ENCODE peak calls at places on chromosome 22, in six cellular contexts. N is epithelial cell of proximal tubule; L is stimulated activated CD4-positive, alpha-beta T cell treated with anti-CD3 and anti-CD28 coated beads, Interleukin-4, amount 100 ng/mL, for 4 hours; A is dorsolateral prefrontal cortex; S is A549; Y is skeletal muscle cell. U is an unnamed sample.

GRCh38 chr22:26245001-26245400 is 75.7 kb downstream of the SEZ6L start:
- DNase-seq in S (no peak), A (no peak), Y (no peak), L (no peak), N (no peak), U (no peak)

GRCh38 chr22:42862045-42862734 is 5.1 kb upstream of the ARFGAP3 start:
- DNase-seq in L (no peak), A (no peak), N (no peak), Y (peak), S (peak), U (no peak)

GRCh38 chr22:37020192-37020479 is 594 bp downstream of the MPST start:
- DNase-seq in Y (no peak), L (no peak), A (no peak), N (no peak), S (peak), U (peak)

GRCh38 chr22:21012446-21013407 is 2.2 kb upstream of the P2RX6 start:
- DNase-seq in N (no peak), Y (no peak), A (no peak), L (no peak), S (no peak), U (no peak)

GRCh38 chr22:32720924-32721323 is 80.6 kb upstream of the TIMP3 start:
- DNase-seq in S (no peak), A (no peak), L (no peak), Y (peak), N (no peak), U (no peak)

GRCh38 chr22:24180316-24181087 is 785 bp upstream of the SUSD2 start:
- DNase-seq in N (no peak), A (no peak), S (no peak), L (no peak), Y (no peak), U (no peak)

GRCh38 chr22:37802310-37803194 is 5.2 kb upstream of the GCAT start:
- DNase-seq in L (no peak), N (no peak), A (peak), Y (no peak), S (peak), U (peak)

GRCh38 chr22:36331306-36331911 is 56.4 kb downstream of the MYH9 start:
- DNase-seq in A (peak), S (peak), Y (peak), L (peak), N (peak), U (peak)

GRCh38 chr22:17283423-17283822 is 64.2 kb upstream of the ADA2 start:
- DNase-seq in L (no peak), A (no peak), N (no peak), S (no peak), Y (no peak), U (peak)

GRCh38 chr22:35413624-35414023 is 13.7 kb downstream of the MCM5 start:
- DNase-seq in Y (no peak), N (no peak), L (no peak), S (no peak), A (no peak), U (no peak)

GRCh38 chr22:29343313-29343805 is 27.9 kb upstream of the RASL10A start:
- DNase-seq in S (no peak), N (no peak), L (no peak), Y (no peak), A (peak), U (peak)

GRCh38 chr22:32788884-32789624 is 12.5 kb upstream of the TIMP3 start:
- DNase-seq in S (no peak), L (no peak), Y (no peak), N (no peak), A (no peak), U (no peak)

GRCh38 chr22:37623075-37624016 is 14.7 kb downstream of the GGA1 start:
- DNase-seq in Y (no peak), L (peak), A (no peak), S (peak), N (no peak), U (peak)

GRCh38 chr22:19597399-19597735 is 73.2 kb upstream of the CLDN5 start:
- DNase-seq in A (no peak), S (no peak), Y (no peak), N (no peak), L (no peak), U (no peak)

GRCh38 chr22:24156146-24156914 is 25.0 kb upstream of the SUSD2 start:
- DNase-seq in L (peak), S (no peak), N (no peak), Y (no peak), A (peak), U (peak)

GRCh38 chr22:42881982-42882656 is 25.0 kb upstream of the ARFGAP3 start:
- DNase-seq in N (no peak), L (no peak), Y (no peak), A (no peak), S (no peak), U (peak)

GRCh38 chr22:46614070-46614931 is 5.9 kb upstream of the GRAMD4 start:
- DNase-seq in A (no peak), S (no peak), L (peak), N (no peak), Y (no peak), U (no peak)

GRCh38 chr22:42962295-42963230 is 52.4 kb downstream of the PACSIN2 start:
- DNase-seq in Y (no peak), L (no peak), N (no peak), S (peak), A (no peak), U (peak)

GRCh38 chr22:24289781-24290181 is 19.1 kb downstream of the SPECC1L start:
- DNase-seq in L (no peak), Y (no peak), N (no peak), A (no peak), S (no peak), U (no peak)

U was measured in DMS53.